ENCODE peak calls at places on chromosome 12, in seven cellular contexts. L is breast epithelium, U is transverse colon, C is thyroid gland, I is sigmoid colon, J is heart left ventricle, Z is ovary. D is an unnamed sample.

GRCh38 chr12:105317942-105318614 is 12.4 kb upstream of the C12orf75 start:
- DNase-seq in L (no peak), U (no peak), C (no peak), I (no peak), J (no peak), Z (no peak), D (no peak)

GRCh38 chr12:127260959-127261358 is 1006.0 kb upstream of the TMEM132C start:
- DNase-seq in L (no peak), U (no peak), C (no peak), I (no peak), J (no peak), Z (no peak), D (no peak)

GRCh38 chr12:126362964-126363363 is 1297.7 kb downstream of the AACS start:
- DNase-seq in L (no peak), U (no peak), C (no peak), I (no peak), J (no peak), Z (no peak), D (no peak)

GRCh38 chr12:120659151-120659525 is 18.7 kb downstream of the CABP1 start:
- DNase-seq in L (no peak), U (no peak), C (no peak), I (no peak), J (no peak), Z (no peak), D (no peak)

GRCh38 chr12:49990269-49990668 is 17.5 kb downstream of the AQP6 start:
- DNase-seq in L (no peak), U (no peak), C (no peak), I (no peak), J (no peak), Z (no peak), D (no peak)

GRCh38 chr12:18897816-18898215 is 159.9 kb downstream of the CAPZA3 start:
- DNase-seq in L (no peak), U (no peak), C (no peak), I (no peak), J (no peak), Z (no peak), D (no peak)

GRCh38 chr12:95216704-95217376 is 427 bp downstream of the FGD6 start:
- DNase-seq in L (no peak), U (no peak), C (no peak), I (no peak), J (no peak), Z (no peak), D (no peak)

GRCh38 chr12:34401659-34402227 is 379.4 kb downstream of the ALG10 start:
- DNase-seq in L (peak; percentile 31), U (no peak), C (no peak), I (peak; percentile 56), J (no peak), Z (peak; percentile 5), D (peak; percentile 3)

GRCh38 chr12:54704187-54704586 is 56.0 kb upstream of the DCD start:
- DNase-seq in L (no peak), U (no peak), C (no peak), I (no peak), J (no peak), Z (no peak), D (no peak)

GRCh38 chr12:55659486-55660385 is 23.0 kb downstream of the OR10P1 start:
- DNase-seq in L (no peak), U (peak; percentile 28), C (no peak), I (peak; percentile 77), J (peak; percentile 85), Z (peak; percentile 64), D (peak; percentile 49)

GRCh38 chr12:53515291-53515680 is 8.0 kb upstream of the NPFF start:
- DNase-seq in L (no peak), U (no peak), C (no peak), I (no peak), J (no peak), Z (no peak), D (no peak)

GRCh38 chr12:82740129-82741000 is 53.7 kb downstream of the TMTC2 start:
- DNase-seq in L (no peak), U (no peak), C (no peak), I (no peak), J (no peak), Z (no peak), D (no peak)

GRCh38 chr12:128524439-128524838 is 257.5 kb downstream of the TMEM132C start:
- DNase-seq in L (no peak), U (no peak), C (no peak), I (no peak), J (no peak), Z (no peak), D (no peak)

GRCh38 chr12:89507015-89507824 is 17.4 kb downstream of the GALNT4 start:
- DNase-seq in L (no peak), U (peak; percentile 48), C (no peak), I (no peak), J (no peak), Z (no peak), D (no peak)

GRCh38 chr12:41917827-41918445 is 226.7 kb downstream of the GXYLT1 start:
- DNase-seq in L (no peak), U (no peak), C (no peak), I (no peak), J (no peak), Z (no peak), D (peak; percentile 17)

GRCh38 chr12:51077930-51078329 is 5.5 kb downstream of the CSRNP2 start:
- DNase-seq in L (no peak), U (no peak), C (peak; percentile 66), I (no peak), J (peak; percentile 37), Z (no peak), D (no peak)

GRCh38 chr12:31518680-31519227 is 72.2 kb downstream of the DENND5B start:
- DNase-seq in L (no peak), U (peak; percentile 21), C (no peak), I (no peak), J (peak; percentile 36), Z (peak; percentile 61), D (no peak)

GRCh38 chr12:14185441-14186192 is 179.9 kb upstream of the ATF7IP start:
- DNase-seq in L (no peak), U (peak; percentile 61), C (peak; percentile 18), I (no peak), J (no peak), Z (no peak), D (no peak)

GRCh38 chr12:34396861-34397590 is 374.7 kb downstream of the ALG10 start:
- DNase-seq in L (peak; percentile 48), U (peak; percentile 2), C (no peak), I (peak; percentile 39), J (peak; percentile 20), Z (peak; percentile 2), D (peak; percentile 1)

GRCh38 chr12:122984612-122985358 is 4.3 kb downstream of the ARL6IP4 start:
- DNase-seq in L (no peak), U (no peak), C (peak; percentile 45), I (no peak), J (no peak), Z (peak; percentile 74), D (no peak)

GRCh38 chr12:49092086-49092815 is 2.4 kb downstream of the DHH start:
- DNase-seq in L (no peak), U (no peak), C (peak; percentile 26), I (no peak), J (peak; percentile 54), Z (no peak), D (no peak)

GRCh38 chr12:110281549-110282342 is 699 bp downstream of the ATP2A2 start:
- DNase-seq in L (peak; percentile 55), U (peak; percentile 59), C (peak; percentile 55), I (peak; percentile 83), J (peak; percentile 58), Z (peak; percentile 46), D (peak; percentile 38)
- TF ChIP-seq POLR2A in L (no peak), U (peak; percentile 40), C (no peak), I (no peak), J (peak; percentile 19), Z (no peak), D (peak; percentile 13)

DNA sequence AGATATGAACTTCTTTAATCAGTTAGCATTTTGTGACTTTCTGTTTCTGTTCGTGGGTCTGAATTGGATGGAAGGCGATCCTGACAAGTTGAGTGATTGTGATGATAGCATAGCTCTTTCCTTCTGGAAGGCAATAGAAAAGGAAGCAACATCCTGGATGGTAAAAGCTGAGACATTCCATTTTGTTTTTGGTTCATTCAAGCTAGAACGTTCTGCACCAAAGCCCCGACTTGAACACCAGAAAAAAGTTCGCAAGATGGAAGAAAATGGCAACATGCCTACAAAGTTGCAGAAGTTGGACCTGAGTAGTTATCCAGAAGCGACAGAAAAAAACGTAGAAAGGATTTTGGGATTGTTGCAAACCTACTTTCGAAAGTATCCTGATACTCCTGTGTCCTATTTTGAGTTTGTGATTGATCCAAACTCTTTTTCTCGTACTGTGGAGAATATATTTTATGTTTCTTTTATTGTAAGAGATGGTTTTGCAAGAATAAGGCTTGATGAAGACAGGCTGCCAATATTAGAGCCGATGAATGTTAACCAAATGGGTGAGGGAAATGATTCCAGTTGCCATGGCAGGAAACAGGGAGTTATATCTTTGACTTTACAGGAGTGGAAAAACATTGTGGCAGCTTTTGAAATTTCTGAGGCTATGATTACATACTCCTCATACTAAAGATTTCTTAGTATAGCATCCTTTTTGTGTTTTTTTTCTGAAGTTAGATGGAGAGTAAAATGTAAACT is 894 bp downstream of the EID3 start:
- DNase-seq in L (no peak), U (no peak), C (no peak), I (no peak), J (no peak), Z (no peak), D (no peak)
- H3K4me3 ChIP-seq in L (peak overlapping the region; percentile 51), U (no peak overlapping the region), C (peak overlapping the region; percentile 25), I (peak overlapping the region; percentile 34), J (peak overlapping the region; percentile 75), Z (peak overlapping the region; percentile 47), D (peak overlapping the region; percentile 57)

GRCh38 chr12:121776190-121777098 is 17.0 kb downstream of the RHOF start:
- DNase-seq in L (peak; percentile 75), U (peak; percentile 89), C (peak; percentile 80), I (peak; percentile 87), J (peak; percentile 77), Z (peak; percentile 82), D (peak; percentile 69)

GRCh38 chr12:121780429-121780828 is 13.1 kb downstream of the RHOF start:
- DNase-seq in L (no peak), U (no peak), C (peak; percentile 45), I (no peak), J (no peak), Z (no peak), D (no peak)

GRCh38 chr12:121781751-121782615 is 11.5 kb downstream of the RHOF start:
- DNase-seq in L (no peak), U (no peak), C (peak; percentile 80), I (no peak), J (peak; percentile 36), Z (no peak), D (no peak)

GRCh38 chr12:121779422-121779895 is 14.0 kb downstream of the RHOF start:
- DNase-seq in L (no peak), U (no peak), C (no peak), I (no peak), J (no peak), Z (no peak), D (no peak)

GRCh38 chr12:121778567-121779421 is 14.7 kb downstream of the RHOF start:
- DNase-seq in L (no peak), U (no peak), C (no peak), I (no peak), J (no peak), Z (no peak), D (no peak)
- H3K4me1 ChIP-seq in L (no peaks in the 10 kb centered on the region), U (peaks cover 25% of the 10 kb centered on the region), C (peaks cover 42% of the 10 kb centered on the region), I (peaks cover 23% of the 10 kb centered on the region), J (no peaks in the 10 kb centered on the region), Z (peaks cover 2% of the 10 kb centered on the region), D (peaks cover 19% of the 10 kb centered on the region)

DNA sequence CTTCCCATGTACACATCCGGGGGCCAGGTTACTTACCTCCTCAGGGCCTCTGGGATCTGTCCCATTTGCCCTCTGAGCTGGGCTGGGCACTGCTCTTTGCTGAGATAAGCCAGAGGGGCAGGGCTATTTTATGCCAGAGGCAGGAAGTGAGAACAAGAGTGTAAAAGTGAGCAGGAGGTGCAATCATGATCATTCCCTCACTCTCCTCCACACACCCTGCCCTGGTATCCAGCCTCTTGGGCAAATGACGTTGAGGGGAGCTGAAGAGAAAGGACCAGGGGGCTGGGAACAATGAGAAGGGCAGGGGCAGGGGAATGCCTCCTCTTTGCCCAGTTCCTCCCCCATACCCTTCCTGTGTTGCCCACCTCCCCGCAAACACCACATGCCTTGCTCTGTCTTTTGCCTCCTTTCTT is 4.2 kb downstream of the LPAR5 start:
- DNase-seq in L (no peak), U (peak; percentile 87), C (no peak), I (no peak), J (peak; percentile 51), Z (no peak), D (no peak)
- TF ChIP-seq POLR2A in L (no peak), U (peak; percentile 95), C (no peak), I (peak; percentile 69), J (no peak), Z (no peak), D (no peak)

D was measured in gastrocnemius medialis.